ENCODE peak calls at places on chromosomes 3 and 15, in nine cellular contexts. One of them, this sample, is unnamed.

GRCh38 chr3:193894121-193894863 is 241.7 kb upstream of the HES1 start:
- DNase-seq in keratinocyte: no peak
- DNase-seq in body of pancreas: peak; percentile 49
- DNase-seq in IMR-90: no peak
- DNase-seq in cardiac muscle cell: peak; percentile 30
- DNase-seq in OCI-LY7: no peak
- DNase-seq in H9: no peak
- DNase-seq in stomach: no peak
- DNase-seq in lung: peak; percentile 65
- DNase-seq in this sample: no peak

GRCh38 chr3:48891606-48892005 is 7.1 kb downstream of the SLC25A20 start:
- DNase-seq in keratinocyte: no peak
- DNase-seq in body of pancreas: no peak
- DNase-seq in IMR-90: no peak
- DNase-seq in cardiac muscle cell: no peak
- DNase-seq in OCI-LY7: no peak
- DNase-seq in H9: no peak
- DNase-seq in stomach: no peak
- DNase-seq in lung: no peak
- DNase-seq in this sample: no peak

GRCh38 chr15:25859838-25860645 is 3.1 kb downstream of the ATP10A start:
- DNase-seq in keratinocyte: no peak
- DNase-seq in body of pancreas: no peak
- DNase-seq in IMR-90: no peak
- DNase-seq in cardiac muscle cell: no peak
- DNase-seq in OCI-LY7: no peak
- DNase-seq in H9: no peak
- DNase-seq in stomach: peak; percentile 56
- DNase-seq in lung: peak; percentile 60
- DNase-seq in this sample: no peak

GRCh38 chr3:42262525-42262924 is 3.5 kb downstream of the CCK start:
- DNase-seq in keratinocyte: peak; percentile 81
- DNase-seq in body of pancreas: no peak
- DNase-seq in IMR-90: peak; percentile 80
- DNase-seq in cardiac muscle cell: no peak
- DNase-seq in OCI-LY7: no peak
- DNase-seq in H9: no peak
- DNase-seq in stomach: no peak
- DNase-seq in lung: no peak
- DNase-seq in this sample: no peak

GRCh38 chr3:177195242-177195940 is 1.9 kb downstream of the TBL1XR1 start:
- DNase-seq in keratinocyte: no peak
- DNase-seq in body of pancreas: peak; percentile 38
- DNase-seq in IMR-90: no peak
- DNase-seq in cardiac muscle cell: peak; percentile 72
- DNase-seq in OCI-LY7: peak; percentile 43
- DNase-seq in H9: no peak
- DNase-seq in stomach: no peak
- DNase-seq in lung: peak; percentile 45
- DNase-seq in this sample: peak; percentile 37

GRCh38 chr15:80654299-80654698 is 40.8 kb upstream of the ABHD17C start:
- DNase-seq in keratinocyte: no peak
- DNase-seq in body of pancreas: no peak
- DNase-seq in IMR-90: no peak
- DNase-seq in cardiac muscle cell: no peak
- DNase-seq in OCI-LY7: no peak
- DNase-seq in H9: no peak
- DNase-seq in stomach: no peak
- DNase-seq in lung: no peak
- DNase-seq in this sample: no peak

GRCh38 chr15:73822998-73823397 is 50.4 kb upstream of the TBC1D21 start:
- DNase-seq in keratinocyte: no peak
- DNase-seq in body of pancreas: no peak
- DNase-seq in IMR-90: peak; percentile 43
- DNase-seq in cardiac muscle cell: peak; percentile 61
- DNase-seq in OCI-LY7: no peak
- DNase-seq in H9: no peak
- DNase-seq in stomach: no peak
- DNase-seq in lung: no peak
- DNase-seq in this sample: peak; percentile 34

GRCh38 chr3:128971421-128971820 is 22.5 kb downstream of the CFAP92 start:
- DNase-seq in keratinocyte: no peak
- DNase-seq in body of pancreas: peak; percentile 62
- DNase-seq in IMR-90: peak; percentile 61
- DNase-seq in cardiac muscle cell: peak; percentile 77
- DNase-seq in OCI-LY7: no peak
- DNase-seq in H9: no peak
- DNase-seq in stomach: no peak
- DNase-seq in lung: peak; percentile 37
- DNase-seq in this sample: peak; percentile 28

GRCh38 chr3:120145498-120146285 is 51.4 kb upstream of the GSK3B start:
- DNase-seq in keratinocyte: peak; percentile 92
- DNase-seq in body of pancreas: no peak
- DNase-seq in IMR-90: peak; percentile 41
- DNase-seq in cardiac muscle cell: no peak
- DNase-seq in OCI-LY7: no peak
- DNase-seq in H9: no peak
- DNase-seq in stomach: no peak
- DNase-seq in lung: no peak
- DNase-seq in this sample: no peak

GRCh38 chr3:30511524-30512278 is 94.7 kb upstream of the TGFBR2 start:
- DNase-seq in keratinocyte: peak; percentile 88
- DNase-seq in body of pancreas: peak; percentile 13
- DNase-seq in IMR-90: peak; percentile 98
- DNase-seq in cardiac muscle cell: peak; percentile 99
- DNase-seq in OCI-LY7: no peak
- DNase-seq in H9: no peak
- DNase-seq in stomach: no peak
- DNase-seq in lung: no peak
- DNase-seq in this sample: no peak

GRCh38 chr15:93859176-93859575 is 372.2 kb upstream of the MCTP2 start:
- DNase-seq in keratinocyte: no peak
- DNase-seq in body of pancreas: no peak
- DNase-seq in IMR-90: no peak
- DNase-seq in cardiac muscle cell: no peak
- DNase-seq in OCI-LY7: no peak
- DNase-seq in H9: no peak
- DNase-seq in stomach: no peak
- DNase-seq in lung: no peak
- DNase-seq in this sample: no peak

GRCh38 chr15:22229971-22230815 is 149.9 kb downstream of the OR4M2 start:
- DNase-seq in keratinocyte: no peak
- DNase-seq in body of pancreas: no peak
- DNase-seq in IMR-90: no peak
- DNase-seq in cardiac muscle cell: no peak
- DNase-seq in OCI-LY7: no peak
- DNase-seq in H9: no peak
- DNase-seq in stomach: no peak
- DNase-seq in lung: no peak
- DNase-seq in this sample: no peak

GRCh38 chr15:84840741-84841429 is 23.7 kb downstream of the ALPK3 start:
- DNase-seq in keratinocyte: no peak
- DNase-seq in body of pancreas: peak; percentile 96
- DNase-seq in IMR-90: peak; percentile 32
- DNase-seq in cardiac muscle cell: peak; percentile 82
- DNase-seq in OCI-LY7: no peak
- DNase-seq in H9: peak; percentile 22
- DNase-seq in stomach: peak; percentile 92
- DNase-seq in lung: peak; percentile 70
- DNase-seq in this sample: peak; percentile 49

GRCh38 chr3:51550080-51550819 is 11.7 kb downstream of the RAD54L2 start:
- DNase-seq in keratinocyte: no peak
- DNase-seq in body of pancreas: no peak
- DNase-seq in IMR-90: no peak
- DNase-seq in cardiac muscle cell: no peak
- DNase-seq in OCI-LY7: no peak
- DNase-seq in H9: no peak
- DNase-seq in stomach: no peak
- DNase-seq in lung: no peak
- DNase-seq in this sample: no peak

GRCh38 chr3:114442251-114442650 is 148.4 kb downstream of the TIGIT start:
- DNase-seq in keratinocyte: no peak
- DNase-seq in body of pancreas: no peak
- DNase-seq in IMR-90: peak; percentile 77
- DNase-seq in cardiac muscle cell: peak; percentile 48
- DNase-seq in OCI-LY7: no peak
- DNase-seq in H9: no peak
- DNase-seq in stomach: no peak
- DNase-seq in lung: no peak
- DNase-seq in this sample: no peak

GRCh38 chr15:78620021-78620838 is 566 bp downstream of the CHRNA3 start:
- DNase-seq in keratinocyte: no peak
- DNase-seq in body of pancreas: no peak
- DNase-seq in IMR-90: no peak
- DNase-seq in cardiac muscle cell: peak; percentile 15
- DNase-seq in OCI-LY7: no peak
- DNase-seq in H9: peak; percentile 77
- DNase-seq in stomach: peak; percentile 23
- DNase-seq in lung: no peak
- DNase-seq in this sample: peak; percentile 33

GRCh38 chr15:25244731-25245585 is 193.9 kb downstream of the UBE3A start:
- DNase-seq in keratinocyte: no peak
- DNase-seq in body of pancreas: peak; percentile 0
- DNase-seq in IMR-90: no peak
- DNase-seq in cardiac muscle cell: no peak
- DNase-seq in OCI-LY7: no peak
- DNase-seq in H9: peak; percentile 14
- DNase-seq in stomach: peak; percentile 19
- DNase-seq in lung: no peak
- DNase-seq in this sample: peak; percentile 9

GRCh38 chr3:52606373-52607085 is 70.1 kb downstream of the UQCC5 start:
- DNase-seq in keratinocyte: peak; percentile 54
- DNase-seq in body of pancreas: peak; percentile 76
- DNase-seq in IMR-90: peak; percentile 41
- DNase-seq in cardiac muscle cell: peak; percentile 31
- DNase-seq in OCI-LY7: no peak
- DNase-seq in H9: no peak
- DNase-seq in stomach: peak; percentile 71
- DNase-seq in lung: peak; percentile 70
- DNase-seq in this sample: no peak

GRCh38 chr15:96089396-96090058 is 241.0 kb upstream of the NR2F2 start:
- DNase-seq in keratinocyte: no peak
- DNase-seq in body of pancreas: no peak
- DNase-seq in IMR-90: no peak
- DNase-seq in cardiac muscle cell: no peak
- DNase-seq in OCI-LY7: no peak
- DNase-seq in H9: no peak
- DNase-seq in stomach: no peak
- DNase-seq in lung: no peak
- DNase-seq in this sample: no peak

GRCh38 chr15:96086164-96086563 is 244.3 kb upstream of the NR2F2 start:
- DNase-seq in keratinocyte: no peak
- DNase-seq in body of pancreas: no peak
- DNase-seq in IMR-90: no peak
- DNase-seq in cardiac muscle cell: no peak
- DNase-seq in OCI-LY7: no peak
- DNase-seq in H9: no peak
- DNase-seq in stomach: no peak
- DNase-seq in lung: no peak
- DNase-seq in this sample: no peak

GRCh38 chr15:96087180-96087886 is 243.2 kb upstream of the NR2F2 start:
- DNase-seq in keratinocyte: no peak
- DNase-seq in body of pancreas: no peak
- DNase-seq in IMR-90: no peak
- DNase-seq in cardiac muscle cell: no peak
- DNase-seq in OCI-LY7: no peak
- DNase-seq in H9: peak; percentile 44
- DNase-seq in stomach: no peak
- DNase-seq in lung: no peak
- DNase-seq in this sample: no peak

GRCh38 chr15:96093063-96093462 is 237.4 kb upstream of the NR2F2 start:
- DNase-seq in keratinocyte: no peak
- DNase-seq in body of pancreas: no peak
- DNase-seq in IMR-90: peak; percentile 40
- DNase-seq in cardiac muscle cell: no peak
- DNase-seq in OCI-LY7: no peak
- DNase-seq in H9: no peak
- DNase-seq in stomach: no peak
- DNase-seq in lung: no peak
- DNase-seq in this sample: no peak

GRCh38 chr15:96088592-96088991 is 241.9 kb upstream of the NR2F2 start:
- DNase-seq in keratinocyte: no peak
- DNase-seq in body of pancreas: no peak
- DNase-seq in IMR-90: peak; percentile 37
- DNase-seq in cardiac muscle cell: no peak
- DNase-seq in OCI-LY7: no peak
- DNase-seq in H9: no peak
- DNase-seq in stomach: no peak
- DNase-seq in lung: no peak
- DNase-seq in this sample: no peak
- H3K27ac ChIP-seq in keratinocyte: no peak overlapping the region
- H3K27ac ChIP-seq in body of pancreas: no peak overlapping the region
- H3K27ac ChIP-seq in IMR-90: peak overlapping the region; percentile 74
- H3K27ac ChIP-seq in cardiac muscle cell: no peak overlapping the region
- H3K27ac ChIP-seq in OCI-LY7: no peak overlapping the region
- H3K27ac ChIP-seq in H9: no peak overlapping the region
- H3K27ac ChIP-seq in stomach: no peak overlapping the region
- H3K27ac ChIP-seq in lung: no peak overlapping the region
- H3K27ac ChIP-seq in this sample: no peak overlapping the region

GRCh38 chr3:113096158-113096893 is 105.5 kb downstream of the GTPBP8 start:
- DNase-seq in keratinocyte: no peak
- DNase-seq in body of pancreas: no peak
- DNase-seq in IMR-90: peak; percentile 61
- DNase-seq in cardiac muscle cell: peak; percentile 33
- DNase-seq in OCI-LY7: no peak
- DNase-seq in H9: no peak
- DNase-seq in stomach: no peak
- DNase-seq in lung: no peak
- DNase-seq in this sample: no peak
- H3K27ac ChIP-seq in keratinocyte: no peak overlapping the region
- H3K27ac ChIP-seq in body of pancreas: no peak overlapping the region
- H3K27ac ChIP-seq in IMR-90: peak overlapping the region; percentile 74
- H3K27ac ChIP-seq in cardiac muscle cell: no peak overlapping the region
- H3K27ac ChIP-seq in OCI-LY7: no peak overlapping the region
- H3K27ac ChIP-seq in H9: no peak overlapping the region
- H3K27ac ChIP-seq in stomach: no peak overlapping the region
- H3K27ac ChIP-seq in lung: no peak overlapping the region
- H3K27ac ChIP-seq in this sample: no peak overlapping the region

GRCh38 chr3:122978569-122978968 is 49.0 kb downstream of the SEMA5B start:
- DNase-seq in keratinocyte: no peak
- DNase-seq in body of pancreas: no peak
- DNase-seq in IMR-90: no peak
- DNase-seq in cardiac muscle cell: no peak
- DNase-seq in OCI-LY7: peak; percentile 49
- DNase-seq in H9: no peak
- DNase-seq in stomach: no peak
- DNase-seq in lung: no peak
- DNase-seq in this sample: no peak
- H3K27ac ChIP-seq in keratinocyte: no peak overlapping the region
- H3K27ac ChIP-seq in body of pancreas: no peak overlapping the region
- H3K27ac ChIP-seq in IMR-90: no peak overlapping the region
- H3K27ac ChIP-seq in cardiac muscle cell: no peak overlapping the region
- H3K27ac ChIP-seq in OCI-LY7: no peak overlapping the region
- H3K27ac ChIP-seq in H9: no peak overlapping the region
- H3K27ac ChIP-seq in stomach: no peak overlapping the region
- H3K27ac ChIP-seq in lung: no peak overlapping the region
- H3K27ac ChIP-seq in this sample: no peak overlapping the region

DNA sequence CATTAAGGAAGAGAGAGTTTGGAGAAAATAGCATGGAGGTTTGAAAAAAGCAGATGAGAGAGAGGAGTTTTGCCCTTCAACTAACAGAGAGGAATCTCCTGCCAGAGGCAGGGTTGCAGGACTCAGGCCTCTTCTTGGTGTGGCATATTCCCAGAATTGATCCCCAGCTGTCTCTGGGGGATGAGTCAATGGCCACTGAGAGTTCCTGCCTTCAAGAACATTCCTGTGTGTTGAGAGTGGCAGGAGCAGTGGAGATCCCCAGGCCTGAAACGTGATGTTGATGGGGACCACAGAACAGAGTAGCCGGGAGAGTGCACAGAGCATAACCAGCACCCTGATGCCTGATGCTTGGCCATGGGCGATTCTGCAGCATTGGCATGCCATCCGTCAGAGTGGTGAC is 348.4 kb upstream of the THBS1 start:
- DNase-seq in keratinocyte: peak; percentile 81
- DNase-seq in body of pancreas: no peak
- DNase-seq in IMR-90: peak; percentile 95
- DNase-seq in cardiac muscle cell: peak; percentile 37
- DNase-seq in OCI-LY7: no peak
- DNase-seq in H9: no peak
- DNase-seq in stomach: no peak
- DNase-seq in lung: no peak
- DNase-seq in this sample: no peak
- H3K27ac ChIP-seq in keratinocyte: peak overlapping the region; percentile 68
- H3K27ac ChIP-seq in body of pancreas: no peak overlapping the region
- H3K27ac ChIP-seq in IMR-90: peak overlapping the region; percentile 44
- H3K27ac ChIP-seq in cardiac muscle cell: no peak overlapping the region
- H3K27ac ChIP-seq in OCI-LY7: no peak overlapping the region
- H3K27ac ChIP-seq in H9: no peak overlapping the region
- H3K27ac ChIP-seq in stomach: no peak overlapping the region
- H3K27ac ChIP-seq in lung: no peak overlapping the region
- H3K27ac ChIP-seq in this sample: no peak overlapping the region